ENCODE peak calls at places on chromosomes 12 and 14, in four cellular contexts. One of them, this sample, is unnamed.

GRCh38 chr12:128026696-128027574 is 240.0 kb upstream of the TMEM132C start:
- DNase-seq in K562: no peak
- DNase-seq in H1: no peak
- DNase-seq in A549: no peak
- DNase-seq in this sample: no peak

GRCh38 chr12:11152725-11153124 is 18.3 kb upstream of the SMIM10L1 start:
- DNase-seq in K562: no peak
- DNase-seq in H1: no peak
- DNase-seq in A549: no peak
- DNase-seq in this sample: no peak

GRCh38 chr12:54060975-54061778 is 7.5 kb downstream of the HOXC4 start:
- DNase-seq in K562: no peak
- DNase-seq in H1: no peak
- DNase-seq in A549: no peak
- DNase-seq in this sample: no peak

GRCh38 chr12:93252221-93252620 is 125.5 kb upstream of the NUDT4 start:
- DNase-seq in K562: no peak
- DNase-seq in H1: no peak
- DNase-seq in A549: no peak
- DNase-seq in this sample: no peak

GRCh38 chr12:97148941-97149559 is 242.0 kb downstream of the NEDD1 start:
- DNase-seq in K562: peak
- DNase-seq in H1: peak
- DNase-seq in A549: peak
- DNase-seq in this sample: peak

GRCh38 chr12:93174048-93174447 is 203.7 kb upstream of the NUDT4 start:
- DNase-seq in K562: no peak
- DNase-seq in H1: no peak
- DNase-seq in A549: no peak
- DNase-seq in this sample: no peak

GRCh38 chr14:35403085-35403396 is 1.5 kb downstream of the NFKBIA start:
- DNase-seq in K562: no peak
- DNase-seq in H1: no peak
- DNase-seq in A549: no peak
- DNase-seq in this sample: no peak

GRCh38 chr12:10140001-10140400 is 10.0 kb upstream of the CLEC7A start:
- DNase-seq in K562: peak
- DNase-seq in H1: no peak
- DNase-seq in A549: peak
- DNase-seq in this sample: peak

DNA sequence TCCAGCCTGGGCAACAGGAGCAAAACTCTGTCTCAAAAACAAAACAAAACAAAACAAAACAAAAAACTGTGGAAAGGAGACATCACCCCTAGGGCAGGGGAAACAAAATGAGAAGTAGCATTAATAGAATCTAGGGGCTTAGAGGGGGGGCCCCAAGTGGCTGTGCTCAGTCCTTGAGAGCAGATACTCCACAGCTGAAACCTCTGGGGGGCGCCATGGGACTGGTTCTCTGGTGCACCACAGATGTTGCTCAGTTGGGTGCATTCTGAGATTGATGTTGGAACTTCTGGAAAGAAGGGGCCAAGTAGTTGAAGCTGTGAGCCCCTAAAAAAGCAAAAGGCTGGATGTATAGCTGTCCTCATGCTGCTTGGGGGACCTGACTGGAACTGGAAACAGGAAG is 11.8 kb upstream of the SYNE2 start:
- DNase-seq in K562: peak
- DNase-seq in H1: peak
- DNase-seq in A549: no peak
- DNase-seq in this sample: peak
- TF ChIP-seq RNF2 in K562: no peak
- TF ChIP-seq RNF2 in H1: no peak
- TF ChIP-seq RNF2 in A549: no peak
- TF ChIP-seq RNF2 in this sample: no peak

DNA sequence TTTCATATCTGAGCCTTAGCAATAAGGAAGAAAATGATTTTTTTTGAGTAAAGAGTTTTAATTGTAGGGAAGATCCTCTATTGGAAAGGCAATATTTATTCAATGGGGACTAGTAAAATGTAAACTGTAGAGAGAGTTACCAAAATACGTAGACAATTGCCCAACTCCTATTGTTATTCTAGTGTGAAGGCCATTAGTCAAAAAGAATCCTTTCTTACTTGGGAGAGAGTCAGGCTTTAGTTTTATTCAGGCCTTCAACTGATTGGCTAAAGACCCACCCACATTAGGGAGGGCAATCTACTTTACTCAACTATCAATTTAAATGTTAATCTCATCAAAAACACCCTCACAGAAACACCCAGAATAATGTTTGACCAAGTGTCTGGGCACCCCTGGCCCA is 485.8 kb upstream of the ATXN7L3B start:
- DNase-seq in K562: no peak
- DNase-seq in H1: no peak
- DNase-seq in A549: no peak
- DNase-seq in this sample: no peak
- TF ChIP-seq RNF2 in K562: no peak
- TF ChIP-seq RNF2 in H1: no peak
- TF ChIP-seq RNF2 in A549: no peak
- TF ChIP-seq RNF2 in this sample: no peak

DNA sequence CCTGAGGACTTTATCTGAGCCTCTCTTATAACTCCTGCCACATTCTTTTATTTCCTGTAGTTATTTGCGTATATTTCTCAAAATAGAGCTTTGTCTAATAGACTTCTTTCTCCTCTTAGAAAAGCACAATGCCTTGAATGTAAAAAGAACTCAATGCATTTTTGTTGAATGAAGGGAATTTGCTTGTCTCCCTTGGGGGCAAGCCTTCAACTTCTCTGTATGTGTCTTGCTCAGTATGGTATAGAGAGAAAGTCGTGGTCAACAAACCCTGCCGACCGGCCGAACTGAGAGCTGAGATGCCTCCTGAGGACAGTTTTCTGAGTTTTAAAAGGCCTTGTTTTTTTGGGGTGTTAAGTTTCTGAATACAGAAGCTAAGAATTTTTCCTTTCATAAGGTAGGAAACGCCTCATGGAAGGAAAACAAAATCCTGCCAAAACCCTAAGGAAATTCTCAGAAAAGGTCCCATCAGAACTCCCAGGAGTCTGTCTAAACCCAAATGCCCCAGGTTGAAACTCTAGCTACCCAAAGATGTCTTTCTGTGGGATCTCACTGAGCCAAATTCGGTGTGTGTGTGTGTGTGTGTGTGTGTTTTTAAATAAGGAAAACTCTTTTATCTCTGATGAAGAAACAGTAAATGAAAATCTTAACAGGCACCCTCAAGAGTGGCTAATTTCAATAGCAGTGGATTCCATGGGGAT is 136.6 kb downstream of the C12orf75 start:
- DNase-seq in K562: no peak
- DNase-seq in H1: no peak
- DNase-seq in A549: no peak
- DNase-seq in this sample: no peak
- TF ChIP-seq RNF2 in K562: no peak
- TF ChIP-seq RNF2 in H1: no peak
- TF ChIP-seq RNF2 in A549: no peak
- TF ChIP-seq RNF2 in this sample: no peak

GRCh38 chr14:68539311-68539737 is 253.5 kb downstream of the ZFP36L1 start:
- DNase-seq in K562: no peak
- DNase-seq in H1: no peak
- DNase-seq in A549: no peak
- DNase-seq in this sample: no peak
- TF ChIP-seq RNF2 in K562: no peak
- TF ChIP-seq RNF2 in H1: no peak
- TF ChIP-seq RNF2 in A549: no peak
- TF ChIP-seq RNF2 in this sample: no peak

This sample was measured in HepG2.